ENCODE peak calls at places on chromosomes 6 and 20, in ten cellular contexts. I, Y, J, O, U, H, G, Q, P and A are unnamed samples.

GRCh38 chr6:105753184-105754097 is 332.7 kb upstream of the PRDM1 start:
- DNase-seq in H (no peak), U (no peak), I (no peak), O (no peak), Y (no peak), Q (no peak), J (no peak), P (peak; percentile 85), G (no peak), A (no peak)

GRCh38 chr20:41175201-41175651 is 37.9 kb downstream of the PLCG1 start:
- DNase-seq in Q (no peak), P (no peak), I (no peak), O (no peak), H (no peak), Y (no peak), U (no peak), J (no peak), G (peak; percentile 37), A (no peak)

GRCh38 chr6:42545226-42545773 is 18.5 kb upstream of the UBR2 start:
- DNase-seq in J (no peak), Y (no peak), U (no peak), O (no peak), P (peak; percentile 23), I (no peak), H (no peak), G (no peak), Q (no peak), A (no peak)

GRCh38 chr20:62962221-62962879 is 9.8 kb downstream of the SLC17A9 start:
- DNase-seq in P (no peak), G (no peak), Y (no peak), H (no peak), Q (no peak), O (no peak), J (no peak), U (no peak), I (no peak), A (no peak)

GRCh38 chr20:48444249-48444648 is 383.6 kb downstream of the PREX1 start:
- DNase-seq in H (no peak), Q (no peak), J (no peak), Y (no peak), I (no peak), G (no peak), U (no peak), P (no peak), O (no peak), A (no peak)

GRCh38 chr6:24766685-24767462 is 7.9 kb upstream of the GMNN start:
- DNase-seq in I (peak; percentile 38), U (peak; percentile 74), Y (no peak), P (no peak), H (no peak), G (no peak), J (no peak), O (peak; percentile 61), Q (no peak), A (peak; percentile 10)

GRCh38 chr6:27650620-27651370 is 177.9 kb upstream of the ZNF184 start:
- DNase-seq in H (no peak), O (peak; percentile 63), P (peak; percentile 35), G (no peak), J (peak; percentile 71), U (peak; percentile 85), I (no peak), Q (no peak), Y (peak; percentile 72), A (peak; percentile 11)

GRCh38 chr6:38268342-38268741 is 371.4 kb downstream of the BTBD9 start:
- DNase-seq in O (no peak), U (no peak), P (no peak), H (no peak), Y (no peak), G (no peak), I (no peak), Q (no peak), J (no peak), A (no peak)

GRCh38 chr20:63320616-63321147 is 27.7 kb downstream of the COL20A1 start:
- DNase-seq in Q (no peak), J (no peak), P (no peak), O (no peak), U (no peak), G (no peak), H (no peak), Y (no peak), I (no peak), A (no peak)

GRCh38 chr6:26554669-26555504 is 16.7 kb downstream of the HMGN4 start:
- DNase-seq in U (peak; percentile 81), P (peak; percentile 16), Y (peak; percentile 57), Q (peak; percentile 46), J (peak; percentile 66), I (no peak), G (no peak), H (no peak), O (peak; percentile 64), A (no peak)

GRCh38 chr20:46985241-46985640 is 90.6 kb downstream of the EYA2 start:
- DNase-seq in O (no peak), U (no peak), I (no peak), Q (no peak), H (no peak), P (no peak), Y (no peak), J (no peak), G (no peak), A (no peak)

GRCh38 chr6:119443993-119444641 is 94.6 kb upstream of the MAN1A1 start:
- DNase-seq in H (no peak), U (no peak), I (no peak), G (no peak), P (no peak), Y (no peak), O (peak; percentile 51), J (no peak), Q (no peak), A (no peak)

GRCh38 chr6:17130786-17131185 is 28.9 kb downstream of the STMND1 start:
- DNase-seq in O (no peak), Y (no peak), I (no peak), J (no peak), H (no peak), P (no peak), G (no peak), Q (no peak), U (no peak), A (no peak)

GRCh38 chr6:87714093-87714809 is 12.2 kb upstream of the AKIRIN2 start:
- DNase-seq in Q (no peak), O (peak; percentile 79), J (no peak), P (no peak), I (peak; percentile 41), U (peak; percentile 65), G (no peak), H (no peak), Y (no peak), A (no peak)

GRCh38 chr6:156890627-156891300 is 113.6 kb downstream of the ARID1B start:
- DNase-seq in Q (no peak), H (no peak), O (peak; percentile 25), P (no peak), I (no peak), J (no peak), Y (no peak), G (no peak), U (no peak), A (no peak)

GRCh38 chr6:9699890-9700289 is 715.0 kb downstream of the TFAP2A start:
- DNase-seq in Q (no peak), H (no peak), J (no peak), G (no peak), P (no peak), Y (no peak), U (no peak), I (no peak), O (no peak), A (peak; percentile 45)

GRCh38 chr6:108847738-108848115 is 495 bp upstream of the ARMC2 start:
- DNase-seq in H (no peak), J (no peak), Y (no peak), I (no peak), G (no peak), Q (no peak), P (no peak), U (no peak), O (no peak), A (no peak)

GRCh38 chr20:1334761-1335160 is 5.8 kb upstream of the SDCBP2 start:
- DNase-seq in O (no peak), Y (no peak), Q (no peak), J (no peak), G (no peak), U (peak; percentile 33), H (no peak), P (peak; percentile 23), I (no peak), A (no peak)

GRCh38 chr6:169188051-169188863 is 65.4 kb downstream of the THBS2 start:
- DNase-seq in Y (no peak), P (peak; percentile 7), Q (no peak), H (no peak), O (peak; percentile 91), U (peak; percentile 42), J (no peak), G (no peak), I (peak; percentile 71), A (no peak)

GRCh38 chr20:57990396-57990987 is 238.0 kb downstream of the ANKRD60 start:
- DNase-seq in I (no peak), O (peak; percentile 57), Q (no peak), J (no peak), G (peak; percentile 30), Y (no peak), H (no peak), P (no peak), U (no peak), A (no peak)